ENCODE peak calls at places on chromosome 18, in nine cellular contexts. H, D, O, P, M, F, E, J and U are unnamed samples.

GRCh38 chr18:8448091-8448490 is 161.1 kb upstream of the RAB12 start:
- DNase-seq in H (no peak), E (no peak), F (no peak), M (no peak), D (no peak), J (no peak), P (no peak), O (no peak), U (no peak)

GRCh38 chr18:13900633-13901032 is 14.7 kb downstream of the MC2R start:
- DNase-seq in O (no peak), J (no peak), P (no peak), D (no peak), F (no peak), E (no peak), M (no peak), H (no peak), U (no peak)

GRCh38 chr18:59954241-59954640 is 54.4 kb downstream of the PMAIP1 start:
- DNase-seq in H (no peak), O (no peak), J (no peak), P (no peak), D (no peak), F (no peak), E (no peak), M (no peak), U (no peak)

GRCh38 chr18:59468821-59469220 is 109.8 kb upstream of the LMAN1 start:
- DNase-seq in H (no peak), M (no peak), J (no peak), D (no peak), O (no peak), P (no peak), E (no peak), F (no peak), U (no peak)

GRCh38 chr18:8791171-8791651 is 85.9 kb downstream of the MTCL1 start:
- DNase-seq in P (no peak), J (no peak), H (no peak), O (no peak), M (no peak), D (peak; percentile 40), E (no peak), F (no peak), U (peak; percentile 74)

GRCh38 chr18:33156906-33157470 is 283.5 kb downstream of the CCDC178 start:
- DNase-seq in F (no peak), H (no peak), D (no peak), M (no peak), J (no peak), O (no peak), P (no peak), E (no peak), U (no peak)

GRCh38 chr18:34809697-34810096 is 99.6 kb downstream of the DTNA start:
- DNase-seq in M (no peak), D (peak; percentile 51), F (peak; percentile 13), O (no peak), P (no peak), H (no peak), E (no peak), J (peak; percentile 15), U (peak; percentile 44)

GRCh38 chr18:45423664-45424063 is 191.6 kb upstream of the SLC14A2 start:
- DNase-seq in H (no peak), M (no peak), P (no peak), D (no peak), F (no peak), O (no peak), J (peak; percentile 89), E (no peak), U (no peak)

GRCh38 chr18:26227051-26227672 is 917 bp downstream of the TAF4B start:
- DNase-seq in J (peak; percentile 39), M (no peak), D (peak; percentile 8), P (no peak), H (peak; percentile 32), F (no peak), E (no peak), O (no peak), U (peak; percentile 6)

GRCh38 chr18:70294471-70295191 is 5.8 kb downstream of the SOCS6 start:
- DNase-seq in E (no peak), J (no peak), D (no peak), F (no peak), O (no peak), M (no peak), P (no peak), H (no peak), U (no peak)

GRCh38 chr18:73842795-73843394 is 304.7 kb downstream of the FBXO15 start:
- DNase-seq in M (no peak), D (peak; percentile 46), O (peak; percentile 29), H (no peak), E (no peak), F (no peak), J (peak; percentile 58), P (peak; percentile 56), U (peak; percentile 40)